ENCODE peak calls at places on chromosomes 2 and 18, in eight cellular contexts. K is amniotic epithelial cell; I is tibial artery; U is prostate gland; G is WERI-Rb-1; T is activated naive CD8-positive, alpha-beta T cell treated with anti-CD3 and anti-CD28 coated beads, Interleukin-2, amount 50 U/mL, for 16 hours; S is T-cell; H is activated CD8-positive, alpha-beta memory T cell treated with anti-CD3 and anti-CD28 coated beads, Interleukin-2, amount 10 ng/mL, durations not matched to agents 7 days and 5 days. Q is an unnamed sample.
A peak's percentile ranks its signal among the peaks of the same experiment; 100 is the strongest.

GRCh38 chr2:105287692-105288091 is 41.8 kb downstream of the TGFBRAP1 start:
- DNase-seq in K (peak; percentile 45), I (no peak), U (no peak), G (peak; percentile 50), T (no peak), S (peak; percentile 15), H (peak; percentile 58), Q (peak; percentile 61)

GRCh38 chr2:30252723-30253688 is 21.7 kb downstream of the LBH start:
- DNase-seq in K (peak; percentile 98), I (peak; percentile 61), U (peak; percentile 39), G (peak; percentile 39), T (no peak), S (no peak), H (peak; percentile 80), Q (peak; percentile 91)

GRCh38 chr2:200901459-200902072 is 12.4 kb downstream of the NIF3L1 start:
- DNase-seq in K (peak; percentile 91), I (peak; percentile 77), U (peak; percentile 60), G (peak; percentile 76), T (peak; percentile 28), S (peak; percentile 61), H (peak; percentile 89), Q (peak; percentile 91)

GRCh38 chr2:173101687-173102086 is 26.0 kb downstream of the MAP3K20 start:
- DNase-seq in K (peak; percentile 79), I (no peak), U (no peak), G (no peak), T (no peak), S (no peak), H (no peak), Q (peak; percentile 72)

GRCh38 chr2:74530239-74531161 is 767 bp downstream of the HTRA2 start:
- DNase-seq in K (peak; percentile 7), I (peak; percentile 45), U (no peak), G (peak; percentile 66), T (no peak), S (peak; percentile 53), H (peak; percentile 73), Q (peak; percentile 56)

GRCh38 chr2:147547425-147547824 is 297.4 kb upstream of the ACVR2A start:
- DNase-seq in K (peak; percentile 36), I (no peak), U (no peak), G (no peak), T (no peak), S (no peak), H (no peak), Q (no peak)

GRCh38 chr18:711330-711692 is 1.1 kb downstream of the ENOSF1 start:
- DNase-seq in K (no peak), I (no peak), U (no peak), G (no peak), T (no peak), S (no peak), H (no peak), Q (no peak)

GRCh38 chr2:241564596-241565411 is 6.3 kb downstream of the BOK start:
- DNase-seq in K (no peak), I (no peak), U (peak; percentile 44), G (no peak), T (no peak), S (no peak), H (no peak), Q (peak; percentile 65)

Q was measured in fibroblast of villous mesenchyme.